ENCODE peak calls at places on chromosomes 13 and 19, in five cellular contexts. S is breast epithelium; R is CD4-positive, CD25-positive, alpha-beta regulatory T cell; A is body of pancreas; V is OCI-LY7. J is an unnamed sample.

GRCh38 chr13:39597828-39598227 is 5.2 kb downstream of the LHFPL6 start:
- DNase-seq in R (no peak), S (no peak), A (no peak), V (peak; percentile 29), J (no peak)

GRCh38 chr19:18397242-18398202 is at the start of gene LRRC25:
- DNase-seq in S (no peak), A (peak; percentile 77), R (no peak), V (peak; percentile 77), J (no peak)

GRCh38 chr13:100694722-100695644 is 20.4 kb upstream of the TMTC4 start:
- DNase-seq in V (no peak), S (no peak), R (no peak), A (peak; percentile 32), J (no peak)

GRCh38 chr19:48943081-48943480 is 9.6 kb downstream of the DHDH start:
- DNase-seq in V (no peak), R (no peak), S (no peak), A (no peak), J (no peak)

GRCh38 chr19:6590458-6591319 is at the start of gene CD70:
- DNase-seq in V (peak; percentile 95), A (no peak), R (peak; percentile 36), S (no peak), J (no peak)

GRCh38 chr13:47241446-47241845 is 344.6 kb upstream of the HTR2A start:
- DNase-seq in R (no peak), S (no peak), V (no peak), A (no peak), J (no peak)

GRCh38 chr19:1473056-1473400 is 6.0 kb downstream of the C19orf25 start:
- DNase-seq in V (no peak), S (no peak), R (no peak), A (no peak), J (no peak)

GRCh38 chr19:40596608-40597328 is 4.4 kb upstream of the LTBP4 start:
- DNase-seq in R (no peak), S (no peak), A (peak; percentile 68), V (no peak), J (no peak)

GRCh38 chr13:48969685-48970084 is 6.0 kb upstream of the FNDC3A start:
- DNase-seq in A (no peak), S (no peak), V (no peak), R (no peak), J (no peak)

GRCh38 chr13:23630349-23631093 is 60.3 kb downstream of the TNFRSF19 start:
- DNase-seq in R (no peak), A (no peak), S (no peak), V (no peak), J (peak; percentile 41)

GRCh38 chr19:4391701-4392543 is 8.4 kb downstream of the SH3GL1 start:
- DNase-seq in A (no peak), V (no peak), S (no peak), R (no peak), J (no peak)

GRCh38 chr13:105231579-105231978 is 1303.9 kb downstream of the EFNB2 start:
- DNase-seq in S (no peak), R (no peak), A (no peak), V (no peak), J (no peak)

GRCh38 chr13:33940898-33941297 is 122.9 kb downstream of the RFC3 start:
- DNase-seq in V (no peak), S (no peak), A (no peak), R (no peak), J (no peak)

GRCh38 chr13:28655566-28655965 is 3.4 kb upstream of the POMP start:
- DNase-seq in S (no peak), V (no peak), R (no peak), A (no peak), J (no peak)

GRCh38 chr19:6250024-6250605 is 29.7 kb downstream of the MLLT1 start:
- DNase-seq in V (no peak), S (no peak), A (no peak), R (no peak), J (no peak)

GRCh38 chr19:43950834-43951626 is at the start of gene ZNF221:
- DNase-seq in S (peak; percentile 84), V (peak; percentile 66), R (peak; percentile 38), A (peak; percentile 95), J (no peak)

GRCh38 chr19:18781047-18781600 is 10.0 kb downstream of the COMP start:
- DNase-seq in S (no peak), R (no peak), A (no peak), V (no peak), J (no peak)

GRCh38 chr19:32928806-32929205 is 43.0 kb downstream of the CEP89 start:
- DNase-seq in R (no peak), V (no peak), A (no peak), S (no peak), J (no peak)

GRCh38 chr19:58001895-58002369 is 688 bp downstream of the ZNF606 start:
- DNase-seq in R (no peak), S (no peak), V (no peak), A (no peak), J (no peak)

GRCh38 chr13:22690756-22691155 is 490.0 kb upstream of the SGCG start:
- DNase-seq in S (no peak), A (no peak), V (no peak), R (no peak), J (no peak)

GRCh38 chr13:26456578-26457119 is 100.8 kb upstream of the WASF3 start:
- DNase-seq in S (no peak), V (no peak), A (no peak), R (no peak), J (no peak)

GRCh38 chr13:70571221-70571620 is 463.0 kb upstream of the KLHL1 start:
- DNase-seq in V (no peak), R (no peak), A (no peak), S (no peak), J (no peak)

GRCh38 chr13:43026262-43026661 is 2.9 kb downstream of the DNAJC15 start:
- DNase-seq in A (no peak), V (no peak), S (no peak), R (no peak), J (no peak)

GRCh38 chr13:43030548-43030947 is 7.2 kb downstream of the DNAJC15 start:
- DNase-seq in S (no peak), A (no peak), R (no peak), V (no peak), J (no peak)

GRCh38 chr13:43033038-43033437 is 9.7 kb downstream of the DNAJC15 start:
- DNase-seq in V (no peak), A (no peak), R (no peak), S (no peak), J (no peak)

GRCh38 chr13:43036386-43037220 is 13.2 kb downstream of the DNAJC15 start:
- DNase-seq in S (no peak), A (peak; percentile 46), R (no peak), V (no peak), J (no peak)

GRCh38 chr13:43031881-43032280 is 8.5 kb downstream of the DNAJC15 start:
- DNase-seq in A (no peak), R (no peak), S (no peak), V (no peak), J (no peak)
- H3K4me3 ChIP-seq in A (no peak overlapping the region), R (no peak overlapping the region), S (no peak overlapping the region), V (no peak overlapping the region), J (no peak overlapping the region)

DNA sequence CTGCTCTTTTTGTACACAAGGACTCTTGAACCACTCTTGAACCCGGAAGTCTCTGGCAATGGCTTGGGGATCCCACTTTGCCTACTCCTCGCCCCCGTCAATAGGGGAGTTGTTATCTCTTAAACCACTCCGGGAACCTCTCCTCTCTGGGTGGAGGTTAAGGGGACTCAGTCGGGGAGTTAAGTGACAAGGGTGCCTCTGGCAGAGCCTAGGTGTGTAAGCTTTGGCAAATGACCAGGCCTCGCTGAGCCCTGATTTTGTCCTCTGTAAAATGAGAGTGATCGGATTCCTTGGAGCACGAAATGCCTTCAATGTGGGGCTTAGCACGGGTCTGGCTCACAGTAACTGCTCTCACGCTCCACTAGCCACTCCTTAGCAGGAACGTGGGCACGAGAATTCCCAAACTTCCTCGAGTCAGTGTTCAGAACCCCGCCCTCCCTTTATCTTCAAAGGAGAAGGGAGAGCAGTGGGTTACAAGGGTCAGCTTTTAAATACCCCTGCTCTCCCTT is 193.3 kb downstream of the KATNAL1 start:
- DNase-seq in R (no peak), S (no peak), V (no peak), A (peak; percentile 35), J (no peak)
- H3K4me3 ChIP-seq in R (peak overlapping the region; percentile 58), S (peak overlapping the region; percentile 48), V (peak overlapping the region; percentile 71), A (no peak overlapping the region), J (peak overlapping the region; percentile 51)

GRCh38 chr19:11198769-11199469 is 1.6 kb upstream of the KANK2 start:
- DNase-seq in R (no peak), A (no peak), V (no peak), S (no peak), J (no peak)

GRCh38 chr19:11197291-11198174 is at the start of gene KANK2:
- DNase-seq in A (peak; percentile 94), V (peak; percentile 86), R (peak; percentile 59), S (peak; percentile 91), J (no peak)

GRCh38 chr19:11196406-11197287 is 698 bp downstream of the KANK2 start:
- DNase-seq in R (no peak), S (no peak), A (peak; percentile 28), V (peak; percentile 53), J (no peak)

GRCh38 chr19:11199517-11199916 is 2.2 kb upstream of the KANK2 start:
- DNase-seq in S (no peak), R (no peak), A (no peak), V (no peak), J (no peak)

DNA sequence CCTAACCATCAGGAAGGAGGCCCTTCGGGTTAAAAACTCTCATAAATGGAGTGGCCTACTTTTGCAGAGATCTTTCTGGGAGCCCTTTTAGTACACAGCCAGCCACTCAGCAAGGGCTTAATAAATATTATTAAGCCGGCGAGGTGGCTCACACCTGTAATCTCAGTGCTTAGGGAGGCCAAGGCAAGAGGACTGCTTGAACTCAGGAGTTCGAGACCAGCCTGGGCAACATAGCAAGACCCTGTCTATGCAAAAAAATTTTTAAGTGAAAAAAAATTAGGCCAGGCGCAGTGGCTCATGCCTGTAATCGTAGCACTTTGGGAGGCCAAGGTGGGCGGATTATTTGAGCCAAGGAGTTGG is 810 bp upstream of the KANK2 start:
- DNase-seq in V (no peak), R (no peak), A (no peak), S (no peak), J (no peak)
- H3K4me3 ChIP-seq in V (peak overlapping the region; percentile 97), R (no peak overlapping the region), A (no peak overlapping the region), S (no peak overlapping the region), J (peak overlapping the region; percentile 26)

GRCh38 chr19:39248806-39249205 is at the start of gene IFNL4:
- DNase-seq in S (no peak), R (no peak), A (no peak), V (no peak), J (no peak)
- H3K4me3 ChIP-seq in S (no peak within 1 kb of the TSS), R (no peak within 1 kb of the TSS), A (no peak within 1 kb of the TSS), V (no peak within 1 kb of the TSS), J (no peak within 1 kb of the TSS)